ENCODE peak calls at places on chromosome 6, in four cellular contexts. N is CD4-positive, CD25-positive, alpha-beta regulatory T cell; M is osteoblast; B is H7. R is an unnamed sample.

GRCh38 chr6:41694815-41695536 is 40.4 kb downstream of the TFEB start:
- DNase-seq in B (no peak), N (no peak), M (peak; percentile 95), R (no peak)

GRCh38 chr6:26033942-26034354 is 53.3 kb upstream of the HFE start:
- DNase-seq in B (no peak), N (no peak), M (no peak), R (no peak)

GRCh38 chr6:15264902-15265761 is 19.3 kb downstream of the JARID2 start:
- DNase-seq in B (no peak), N (no peak), M (no peak), R (no peak)

GRCh38 chr6:55953384-55953783 is 78.0 kb upstream of the BMP5 start:
- DNase-seq in B (no peak), M (no peak), N (no peak), R (no peak)

GRCh38 chr6:23454090-23454998 is 671.7 kb upstream of the NRSN1 start:
- DNase-seq in B (no peak), M (no peak), N (no peak), R (no peak)

GRCh38 chr6:79632580-79632979 is 1.5 kb downstream of the SH3BGRL2 start:
- DNase-seq in N (no peak), B (no peak), M (no peak), R (no peak)

GRCh38 chr6:42988486-42989020 is 4.2 kb downstream of the PPP2R5D start:
- DNase-seq in N (no peak), M (peak; percentile 89), B (no peak), R (no peak)

GRCh38 chr6:13710552-13711383 is 867 bp downstream of the RANBP9 start:
- DNase-seq in M (peak; percentile 82), B (peak; percentile 81), N (peak; percentile 28), R (peak; percentile 61)

GRCh38 chr6:72784581-72784980 is 162.7 kb downstream of the KCNQ5 start:
- DNase-seq in N (no peak), M (peak; percentile 42), B (no peak), R (no peak)

GRCh38 chr6:134590449-134590848 is 272.5 kb upstream of the SGK1 start:
- DNase-seq in N (no peak), B (no peak), M (peak; percentile 62), R (peak; percentile 11)

GRCh38 chr6:16698163-16698533 is 63.1 kb downstream of the ATXN1 start:
- DNase-seq in B (no peak), N (no peak), M (no peak), R (no peak)

GRCh38 chr6:47014401-47014800 is 27.7 kb downstream of the ADGRF1 start:
- DNase-seq in B (no peak), M (no peak), N (no peak), R (no peak)
- H3K27me3 ChIP-seq in B (no peaks in the 10 kb centered on the region), M (no peaks in the 10 kb centered on the region), N (no peaks in the 10 kb centered on the region), R (no peaks in the 10 kb centered on the region)

GRCh38 chr6:105015482-105015881 is 58.6 kb downstream of the LIN28B start:
- DNase-seq in M (peak; percentile 55), N (no peak), B (no peak), R (no peak)
- H3K4me3 ChIP-seq in M (no peak overlapping the region), N (no peak overlapping the region), B (no peak overlapping the region), R (no peak overlapping the region)

DNA sequence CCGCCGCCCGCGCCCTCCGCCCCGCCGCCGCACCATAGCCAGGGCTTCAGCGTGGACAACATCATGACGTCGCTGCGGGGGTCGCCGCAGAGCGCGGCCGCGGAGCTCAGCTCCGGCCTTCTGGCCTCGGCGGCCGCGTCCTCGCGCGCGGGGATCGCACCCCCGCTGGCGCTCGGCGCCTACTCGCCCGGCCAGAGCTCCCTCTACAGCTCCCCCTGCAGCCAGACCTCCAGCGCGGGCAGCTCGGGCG is 1.5 kb downstream of the FOXC1 start:
- DNase-seq in B (peak; percentile 93), N (no peak), M (peak; percentile 98), R (peak; percentile 51)
- H3K27me3 ChIP-seq in B (peaks cover 89% of the 10 kb centered on the region), N (peaks cover 29% of the 10 kb centered on the region), M (peaks cover 25% of the 10 kb centered on the region), R (no peaks in the 10 kb centered on the region)

DNA sequence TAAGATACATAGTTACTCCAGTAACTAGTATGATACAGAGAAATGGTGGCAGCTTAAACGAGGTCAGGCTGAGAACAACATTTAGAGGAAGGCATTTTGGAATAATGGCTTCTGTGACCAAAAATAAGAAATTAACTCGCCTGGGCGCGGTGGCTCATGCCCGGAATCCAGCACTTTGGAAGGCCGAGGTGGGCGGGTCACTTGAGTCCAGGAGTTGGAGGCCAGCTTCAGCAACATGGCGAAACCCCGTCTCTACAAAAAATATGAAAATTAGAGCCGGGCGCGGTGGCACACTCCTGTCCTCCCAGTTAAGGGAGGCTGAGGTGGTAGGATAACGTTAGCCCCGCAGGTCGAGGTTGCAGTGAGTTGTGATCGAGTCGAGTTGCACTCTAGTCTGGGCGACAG is 1.8 kb downstream of the IGF2R start:
- DNase-seq in B (no peak), M (peak; percentile 86), N (no peak), R (no peak)
- H3K4me3 ChIP-seq in B (no peak overlapping the region), M (peak overlapping the region; percentile 83), N (peak overlapping the region; percentile 80), R (no peak overlapping the region)

GRCh38 chr6:2465336-2465735 is 219.9 kb upstream of the GMDS start:
- DNase-seq in N (no peak), M (no peak), B (no peak), R (no peak)

GRCh38 chr6:2468601-2468955 is 223.2 kb upstream of the GMDS start:
- DNase-seq in B (no peak), M (no peak), N (no peak), R (no peak)

GRCh38 chr6:2462831-2463230 is 217.4 kb upstream of the GMDS start:
- DNase-seq in M (no peak), N (no peak), B (no peak), R (no peak)

GRCh38 chr6:2467929-2468600 is 222.7 kb upstream of the GMDS start:
- DNase-seq in M (no peak), N (no peak), B (no peak), R (no peak)

DNA sequence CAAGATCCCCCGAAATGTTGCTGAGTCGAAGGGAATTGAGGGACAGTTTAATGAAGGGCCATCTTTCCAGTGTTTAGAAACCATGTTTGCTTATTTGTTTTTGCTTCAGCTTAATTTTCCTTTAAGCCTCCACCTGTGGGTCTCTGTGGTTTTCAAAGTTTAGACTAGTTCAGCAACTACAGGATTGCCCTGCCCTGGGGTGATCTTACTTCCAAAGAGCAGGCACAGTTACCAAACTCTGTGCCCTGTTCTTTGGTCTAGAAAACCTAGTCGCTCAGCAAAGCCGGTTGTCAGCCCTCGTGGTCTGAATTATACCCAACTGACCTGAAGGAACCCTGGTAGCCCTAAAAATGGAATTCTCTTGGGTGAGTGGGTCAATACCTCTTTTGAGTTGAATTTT is 219.2 kb upstream of the GMDS start:
- DNase-seq in M (no peak), B (no peak), N (no peak), R (no peak)
- H3K27me3 ChIP-seq in M (peaks cover 39% of the 10 kb centered on the region), B (no peaks in the 10 kb centered on the region), N (peaks cover 2% of the 10 kb centered on the region), R (no peaks in the 10 kb centered on the region)

GRCh38 chr6:10583509-10583908 is 62.4 kb downstream of the GCNT2 start:
- DNase-seq in N (no peak), B (no peak), M (no peak), R (no peak)

GRCh38 chr6:10585232-10585887 is 64.2 kb downstream of the GCNT2 start:
- DNase-seq in B (peak; percentile 30), N (no peak), M (no peak), R (peak; percentile 16)

GRCh38 chr6:10579803-10580202 is 58.7 kb downstream of the GCNT2 start:
- DNase-seq in M (no peak), N (no peak), B (no peak), R (no peak)

GRCh38 chr6:10584607-10585006 is 63.5 kb downstream of the GCNT2 start:
- DNase-seq in B (no peak), N (no peak), M (no peak), R (no peak)

GRCh38 chr6:10582774-10583508 is 61.8 kb downstream of the GCNT2 start:
- DNase-seq in N (no peak), M (no peak), B (no peak), R (no peak)
- H3K4me3 ChIP-seq in N (no peak overlapping the region), M (no peak overlapping the region), B (no peak overlapping the region), R (no peak overlapping the region)

GRCh38 chr6:27281569-27281968 is 30.5 kb downstream of the POM121L2 start:
- DNase-seq in N (no peak), B (no peak), M (no peak), R (no peak)
- H3K27me3 ChIP-seq in N (peaks cover 65% of the 10 kb centered on the region), B (peaks cover 8% of the 10 kb centered on the region), M (peaks cover 36% of the 10 kb centered on the region), R (no peaks in the 10 kb centered on the region)

DNA sequence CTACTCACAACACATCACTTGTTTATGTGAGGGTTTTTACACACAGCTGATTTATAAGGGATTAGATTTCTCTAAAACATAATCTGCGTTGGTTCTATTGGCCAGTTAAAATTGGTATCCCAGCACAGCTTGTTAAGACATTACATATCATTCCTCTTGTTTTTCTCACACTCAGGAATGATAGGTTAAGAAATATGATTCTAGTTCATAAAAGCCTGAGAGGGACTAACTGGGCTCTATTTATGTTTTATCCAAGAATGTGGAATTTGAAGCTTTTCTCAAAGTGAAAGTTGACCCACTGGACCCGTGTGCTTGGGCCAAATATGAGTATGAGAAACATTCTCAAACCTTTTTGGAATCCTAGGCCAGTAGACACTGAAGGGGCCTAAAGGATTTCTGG is 117.3 kb downstream of the TMEM170B start:
- DNase-seq in B (no peak), N (no peak), M (peak; percentile 69), R (no peak)
- H3K4me3 ChIP-seq in B (no peak overlapping the region), N (no peak overlapping the region), M (no peak overlapping the region), R (no peak overlapping the region)

GRCh38 chr6:137471497-137471896 is 22.7 kb downstream of the OLIG3 start:
- DNase-seq in B (no peak), M (no peak), N (no peak), R (no peak)

GRCh38 chr6:137473651-137474050 is 20.5 kb downstream of the OLIG3 start:
- DNase-seq in B (no peak), M (no peak), N (no peak), R (no peak)

GRCh38 chr6:137475103-137475502 is 19.1 kb downstream of the OLIG3 start:
- DNase-seq in B (peak; percentile 39), N (no peak), M (no peak), R (no peak)

GRCh38 chr6:137472738-137473137 is 21.5 kb downstream of the OLIG3 start:
- DNase-seq in M (no peak), N (no peak), B (no peak), R (no peak)

DNA sequence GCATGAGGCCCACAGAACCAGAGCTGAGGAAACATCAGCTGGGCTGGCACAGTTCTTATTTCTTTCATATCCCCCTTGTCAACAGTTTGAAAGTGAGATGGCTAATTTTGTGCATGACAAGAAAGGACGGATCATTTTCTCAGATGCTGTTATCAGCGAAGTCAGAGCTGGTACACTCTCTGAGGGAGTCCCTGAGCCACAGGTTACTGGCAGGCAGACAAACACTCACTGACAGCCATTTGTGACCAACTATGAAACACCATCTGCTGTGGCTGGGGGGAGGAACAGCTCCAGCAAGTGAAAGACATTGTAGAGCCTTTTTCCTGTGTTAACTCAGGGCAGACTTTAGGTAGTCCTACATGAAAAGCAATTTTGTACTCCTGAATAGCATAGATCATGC is 22.2 kb downstream of the OLIG3 start:
- DNase-seq in M (no peak), B (no peak), N (no peak), R (no peak)
- H3K27me3 ChIP-seq in M (peaks cover 30% of the 10 kb centered on the region), B (no peaks in the 10 kb centered on the region), N (peaks cover 16% of the 10 kb centered on the region), R (no peaks in the 10 kb centered on the region)

GRCh38 chr6:151772436-151772835 is 35.0 kb upstream of the ESR1 start:
- DNase-seq in N (no peak), B (no peak), M (no peak), R (no peak)

GRCh38 chr6:151773382-151773781 is 34.1 kb upstream of the ESR1 start:
- DNase-seq in M (peak; percentile 67), N (no peak), B (no peak), R (peak; percentile 79)
- H3K4me3 ChIP-seq in M (no peak overlapping the region), N (no peak overlapping the region), B (no peak overlapping the region), R (no peak overlapping the region)

R was measured in MG63.